ENCODE peak calls at places on chromosomes 13 and 19, in ten cellular contexts. L is MCF 10A, A is fibroblast of pulmonary artery, F is cardiac muscle cell, E is epithelial cell of esophagus, N is H9, I is fibroblast of lung, H is GM10248, K is stomach, Y is GM13976. P is an unnamed sample.

GRCh38 chr13:51697181-51697580 is 106.8 kb downstream of the DHRS12 start:
- DNase-seq in L (peak), E (no peak), F (no peak), K (no peak), N (no peak), I (peak), Y (no peak), H (no peak), A (no peak), P (no peak)

GRCh38 chr13:113930711-113931637 is 42.9 kb downstream of the C13orf46 start:
- DNase-seq in F (no peak), N (peak), I (no peak), Y (peak), H (peak), L (no peak), K (peak), E (no peak), A (no peak), P (no peak)

GRCh38 chr13:93927431-93927830 is 552.1 kb downstream of the DCT start:
- DNase-seq in L (no peak), K (no peak), N (no peak), F (no peak), E (no peak), Y (no peak), A (no peak), H (no peak), I (no peak), P (no peak)

GRCh38 chr13:100983111-100983510 is 308.5 kb upstream of the TMTC4 start:
- DNase-seq in K (no peak), F (no peak), L (no peak), H (no peak), N (no peak), Y (no peak), A (no peak), E (no peak), I (no peak), P (no peak)

GRCh38 chr13:76703621-76704020 is 182.6 kb downstream of the KCTD12 start:
- DNase-seq in H (no peak), A (no peak), E (no peak), Y (no peak), F (no peak), N (no peak), L (no peak), I (no peak), K (no peak), P (no peak)

GRCh38 chr19:48342414-48342738 is 17.0 kb downstream of the EMP3 start:
- DNase-seq in K (no peak), E (no peak), H (no peak), Y (no peak), I (no peak), F (no peak), A (no peak), N (no peak), L (no peak), P (no peak)

GRCh38 chr13:112744306-112745021 is 54.6 kb downstream of the ATP11A start:
- DNase-seq in H (no peak), A (peak), E (peak), I (peak), K (no peak), N (no peak), Y (no peak), F (peak), L (peak), P (no peak)

GRCh38 chr13:75271851-75272250 is 210.1 kb downstream of the TBC1D4 start:
- DNase-seq in F (no peak), I (peak), K (no peak), E (no peak), N (no peak), H (no peak), L (no peak), A (peak), Y (no peak), P (no peak)

GRCh38 chr13:39259371-39259770 is 221.1 kb downstream of the NHLRC3 start:
- DNase-seq in H (no peak), F (no peak), N (no peak), Y (peak), L (no peak), I (no peak), A (no peak), E (no peak), K (no peak), P (no peak)

GRCh38 chr13:34462843-34463242 is 479.2 kb upstream of the NBEA start:
- DNase-seq in K (peak), N (no peak), A (peak), H (no peak), I (peak), E (peak), F (no peak), Y (no peak), L (peak), P (no peak)

GRCh38 chr19:18023596-18024212 is 15.7 kb downstream of the ARRDC2 start:
- DNase-seq in L (no peak), I (no peak), H (peak), Y (peak), A (peak), N (no peak), K (peak), E (no peak), F (no peak), P (no peak)

GRCh38 chr19:1001538-1002166 is 1.4 kb downstream of the GRIN3B start:
- DNase-seq in K (peak), N (peak), H (peak), F (peak), E (peak), Y (peak), L (peak), A (no peak), I (no peak), P (peak)

GRCh38 chr19:39296055-39296645 is at the start of gene IFNL1:
- DNase-seq in I (no peak), H (no peak), K (peak), F (no peak), E (peak), Y (no peak), L (no peak), N (no peak), A (no peak), P (no peak)

GRCh38 chr13:93714171-93714570 is 487.6 kb downstream of the GPC6 start:
- DNase-seq in K (no peak), Y (no peak), A (no peak), L (no peak), E (no peak), H (no peak), N (no peak), I (no peak), F (no peak), P (no peak)

GRCh38 chr19:1780272-1780957 is 27.1 kb downstream of the ONECUT3 start:
- DNase-seq in N (no peak), H (no peak), I (peak), L (no peak), E (no peak), A (no peak), F (no peak), Y (no peak), K (no peak), P (no peak)

GRCh38 chr19:39187552-39187943 is 9.2 kb upstream of the NCCRP1 start:
- DNase-seq in Y (no peak), K (no peak), A (no peak), I (no peak), N (no peak), H (no peak), E (no peak), L (no peak), F (peak), P (no peak)

GRCh38 chr19:49564616-49565045 is 15.7 kb downstream of the NOSIP start:
- DNase-seq in E (no peak), I (no peak), L (no peak), F (no peak), H (no peak), A (no peak), Y (no peak), K (no peak), N (no peak), P (no peak)

GRCh38 chr19:15247107-15248014 is 15.1 kb upstream of the EPHX3 start:
- DNase-seq in L (no peak), F (no peak), K (no peak), H (no peak), Y (no peak), A (no peak), E (no peak), I (no peak), N (no peak), P (no peak)

GRCh38 chr13:20175907-20176652 is 15.2 kb upstream of the GJA3 start:
- DNase-seq in Y (no peak), H (no peak), N (no peak), F (no peak), E (no peak), L (no peak), I (no peak), K (no peak), A (no peak), P (no peak)

GRCh38 chr13:52051400-52051799 is 26.9 kb downstream of the UTP14C start:
- DNase-seq in F (no peak), Y (no peak), A (no peak), E (no peak), I (no peak), K (no peak), L (no peak), N (no peak), H (no peak), P (no peak)

GRCh38 chr19:50702158-50702869 is 17.3 kb downstream of the SHANK1 start:
- DNase-seq in Y (no peak), H (no peak), L (no peak), N (no peak), E (no peak), I (no peak), K (no peak), A (no peak), F (no peak), P (no peak)

GRCh38 chr13:32530841-32531253 is 7.7 kb downstream of the N4BP2L2 start:
- DNase-seq in L (peak), Y (peak), H (peak), F (no peak), K (no peak), E (no peak), N (no peak), I (peak), A (peak), P (no peak)

GRCh38 chr19:15463865-15464371 is 426 bp downstream of the RASAL3 start:
- DNase-seq in Y (peak), L (no peak), I (no peak), F (no peak), N (peak), E (no peak), H (peak), K (peak), A (no peak), P (no peak)

GRCh38 chr19:17049711-17050280 is 23.2 kb upstream of the CPAMD8 start:
- DNase-seq in F (no peak), N (no peak), Y (no peak), A (peak), H (no peak), I (peak), K (no peak), L (peak), E (peak), P (no peak)

GRCh38 chr19:49847731-49848696 is 2.9 kb upstream of the PTOV1 start:
- DNase-seq in A (peak), K (no peak), N (no peak), H (no peak), E (peak), F (no peak), L (peak), Y (no peak), I (peak), P (no peak)

GRCh38 chr19:14703833-14704232 is 14.0 kb downstream of the ZNF333 start:
- DNase-seq in A (no peak), K (no peak), I (no peak), L (no peak), N (no peak), F (no peak), Y (no peak), E (no peak), H (no peak), P (no peak)

GRCh38 chr13:20713014-20713376 is 9.5 kb downstream of the IL17D start:
- DNase-seq in N (no peak), F (peak), H (no peak), I (no peak), E (no peak), Y (no peak), K (no peak), A (no peak), L (no peak), P (no peak)

GRCh38 chr13:94417294-94417693 is 62.2 kb downstream of the DCT start:
- DNase-seq in K (no peak), F (no peak), Y (no peak), I (no peak), L (no peak), A (no peak), H (no peak), E (no peak), N (no peak), P (no peak)

GRCh38 chr13:46369506-46370268 is 17.4 kb downstream of the RUBCNL start:
- DNase-seq in H (no peak), E (peak), F (no peak), Y (no peak), K (no peak), L (peak), I (peak), A (peak), N (no peak), P (no peak)

GRCh38 chr19:10747674-10748073 is 29.8 kb downstream of the DNM2 start:
- DNase-seq in F (no peak), K (no peak), L (no peak), E (no peak), I (no peak), H (no peak), N (no peak), Y (no peak), A (no peak), P (no peak)

GRCh38 chr19:15297416-15298224 is 34.7 kb downstream of the BRD4 start:
- DNase-seq in K (no peak), Y (no peak), H (no peak), A (peak), I (peak), E (peak), N (no peak), F (no peak), L (peak), P (no peak)

GRCh38 chr19:45463241-45463640 is 4.6 kb upstream of the FOSB start:
- DNase-seq in F (no peak), K (no peak), A (no peak), N (no peak), Y (no peak), L (no peak), E (no peak), H (no peak), I (no peak), P (no peak)
- TF ChIP-seq CTCF in F (no peak), K (no peak), A (no peak), N (no peak), Y (no peak), L (no peak), E (no peak), H (no peak), I (no peak), P (no peak)

GRCh38 chr13:23570931-23571330 is 719 bp downstream of the TNFRSF19 start:
- DNase-seq in L (no peak), H (no peak), N (no peak), F (no peak), K (no peak), A (peak), Y (no peak), E (no peak), I (peak), P (no peak)
- TF ChIP-seq CTCF in L (no peak), H (peak), N (no peak), F (peak), K (no peak), A (peak), Y (peak), E (peak), I (peak), P (peak)

GRCh38 chr13:25447396-25447795 is 75.6 kb downstream of the ATP8A2 start:
- DNase-seq in L (no peak), N (no peak), K (no peak), A (no peak), E (no peak), I (no peak), Y (no peak), F (no peak), H (no peak), P (no peak)
- TF ChIP-seq CTCF in L (no peak), N (peak), K (no peak), A (no peak), E (no peak), I (no peak), Y (no peak), F (no peak), H (no peak), P (no peak)

GRCh38 chr13:36850790-36851438 is 31.9 kb downstream of the RFXAP start:
- DNase-seq in F (peak), K (no peak), I (no peak), A (peak), E (peak), H (no peak), Y (no peak), N (peak), L (peak), P (no peak)
- TF ChIP-seq CTCF in F (peak), K (no peak), I (peak), A (peak), E (peak), H (no peak), Y (no peak), N (peak), L (no peak), P (peak)

GRCh38 chr13:99855516-99855915 is 116.1 kb downstream of the ZIC5 start:
- DNase-seq in E (no peak), I (no peak), L (no peak), A (no peak), K (no peak), F (no peak), H (no peak), Y (no peak), N (no peak), P (no peak)
- TF ChIP-seq CTCF in E (no peak), I (no peak), L (no peak), A (no peak), K (no peak), F (no peak), H (no peak), Y (no peak), N (no peak), P (no peak)